ENCODE peak calls at places on chromosome 18, in ten cellular contexts. One of them, this sample, is unnamed.

GRCh38 chr18:76491436-76491800 is 3.6 kb downstream of the ZNF516 start:
- DNase-seq in GM12865: peak
- DNase-seq in breast epithelium: peak
- DNase-seq in fibroblast of pulmonary artery: peak
- DNase-seq in pancreas: peak
- DNase-seq in foreskin fibroblast: peak
- DNase-seq in cardiac fibroblast: peak
- DNase-seq in WERI-Rb-1: peak
- DNase-seq in tibial artery: peak
- DNase-seq in vagina: no peak
- DNase-seq in this sample: peak

GRCh38 chr18:55018602-55019001 is 59.3 kb upstream of the CCDC68 start:
- DNase-seq in tibial artery: no peak
- DNase-seq in cardiac fibroblast: peak
- DNase-seq in foreskin fibroblast: peak
- DNase-seq in breast epithelium: no peak
- DNase-seq in WERI-Rb-1: no peak
- DNase-seq in pancreas: no peak
- DNase-seq in GM12865: no peak
- DNase-seq in vagina: no peak
- DNase-seq in fibroblast of pulmonary artery: peak
- DNase-seq in this sample: peak

GRCh38 chr18:435940-436339 is 64.6 kb downstream of the COLEC12 start:
- DNase-seq in foreskin fibroblast: peak
- DNase-seq in breast epithelium: no peak
- DNase-seq in cardiac fibroblast: peak
- DNase-seq in fibroblast of pulmonary artery: no peak
- DNase-seq in vagina: no peak
- DNase-seq in tibial artery: no peak
- DNase-seq in pancreas: no peak
- DNase-seq in GM12865: no peak
- DNase-seq in WERI-Rb-1: no peak
- DNase-seq in this sample: peak

GRCh38 chr18:9055185-9055584 is 47.3 kb upstream of the NDUFV2 start:
- DNase-seq in WERI-Rb-1: no peak
- DNase-seq in fibroblast of pulmonary artery: peak
- DNase-seq in tibial artery: no peak
- DNase-seq in vagina: no peak
- DNase-seq in breast epithelium: no peak
- DNase-seq in cardiac fibroblast: peak
- DNase-seq in GM12865: peak
- DNase-seq in foreskin fibroblast: peak
- DNase-seq in pancreas: no peak
- DNase-seq in this sample: peak

GRCh38 chr18:79746730-79747129 is 51.0 kb upstream of the KCNG2 start:
- DNase-seq in WERI-Rb-1: peak
- DNase-seq in pancreas: no peak
- DNase-seq in vagina: no peak
- DNase-seq in tibial artery: no peak
- DNase-seq in cardiac fibroblast: no peak
- DNase-seq in GM12865: no peak
- DNase-seq in foreskin fibroblast: no peak
- DNase-seq in breast epithelium: no peak
- DNase-seq in fibroblast of pulmonary artery: no peak
- DNase-seq in this sample: no peak

GRCh38 chr18:76349067-76349715 is 145.9 kb downstream of the ZNF516 start:
- DNase-seq in tibial artery: peak
- DNase-seq in breast epithelium: no peak
- DNase-seq in cardiac fibroblast: peak
- DNase-seq in foreskin fibroblast: peak
- DNase-seq in vagina: peak
- DNase-seq in fibroblast of pulmonary artery: peak
- DNase-seq in pancreas: no peak
- DNase-seq in WERI-Rb-1: peak
- DNase-seq in GM12865: peak
- DNase-seq in this sample: peak

GRCh38 chr18:48419268-48420022 is 10.3 kb upstream of the ZBTB7C start:
- DNase-seq in WERI-Rb-1: peak
- DNase-seq in foreskin fibroblast: no peak
- DNase-seq in cardiac fibroblast: no peak
- DNase-seq in vagina: no peak
- DNase-seq in fibroblast of pulmonary artery: no peak
- DNase-seq in pancreas: no peak
- DNase-seq in breast epithelium: no peak
- DNase-seq in tibial artery: no peak
- DNase-seq in GM12865: no peak
- DNase-seq in this sample: no peak

GRCh38 chr18:23825496-23825895 is 136.2 kb downstream of the LAMA3 start:
- DNase-seq in foreskin fibroblast: peak
- DNase-seq in GM12865: no peak
- DNase-seq in fibroblast of pulmonary artery: peak
- DNase-seq in tibial artery: no peak
- DNase-seq in WERI-Rb-1: no peak
- DNase-seq in cardiac fibroblast: peak
- DNase-seq in vagina: no peak
- DNase-seq in breast epithelium: no peak
- DNase-seq in pancreas: no peak
- DNase-seq in this sample: peak

GRCh38 chr18:66792466-66792865 is 188.6 kb upstream of the CDH19 start:
- DNase-seq in pancreas: no peak
- DNase-seq in GM12865: no peak
- DNase-seq in tibial artery: no peak
- DNase-seq in fibroblast of pulmonary artery: peak
- DNase-seq in vagina: no peak
- DNase-seq in cardiac fibroblast: peak
- DNase-seq in WERI-Rb-1: peak
- DNase-seq in foreskin fibroblast: no peak
- DNase-seq in breast epithelium: no peak
- DNase-seq in this sample: no peak

GRCh38 chr18:79378416-79379250 is 17.1 kb upstream of the NFATC1 start:
- DNase-seq in tibial artery: peak
- DNase-seq in vagina: no peak
- DNase-seq in WERI-Rb-1: peak
- DNase-seq in cardiac fibroblast: peak
- DNase-seq in GM12865: peak
- DNase-seq in fibroblast of pulmonary artery: peak
- DNase-seq in foreskin fibroblast: peak
- DNase-seq in pancreas: peak
- DNase-seq in breast epithelium: peak
- DNase-seq in this sample: peak

GRCh38 chr18:49733321-49733720 is 80.0 kb downstream of the ACAA2 start:
- DNase-seq in breast epithelium: no peak
- DNase-seq in foreskin fibroblast: peak
- DNase-seq in WERI-Rb-1: no peak
- DNase-seq in vagina: no peak
- DNase-seq in GM12865: no peak
- DNase-seq in cardiac fibroblast: no peak
- DNase-seq in fibroblast of pulmonary artery: no peak
- DNase-seq in tibial artery: no peak
- DNase-seq in pancreas: no peak
- DNase-seq in this sample: peak

GRCh38 chr18:3027301-3027700 is 14.4 kb upstream of the LPIN2 start:
- DNase-seq in vagina: no peak
- DNase-seq in WERI-Rb-1: no peak
- DNase-seq in breast epithelium: no peak
- DNase-seq in fibroblast of pulmonary artery: no peak
- DNase-seq in foreskin fibroblast: no peak
- DNase-seq in GM12865: no peak
- DNase-seq in tibial artery: no peak
- DNase-seq in cardiac fibroblast: no peak
- DNase-seq in pancreas: no peak
- DNase-seq in this sample: no peak

GRCh38 chr18:59631583-59632181 is 65.5 kb downstream of the CCBE1 start:
- DNase-seq in foreskin fibroblast: peak
- DNase-seq in breast epithelium: no peak
- DNase-seq in cardiac fibroblast: peak
- DNase-seq in fibroblast of pulmonary artery: peak
- DNase-seq in vagina: no peak
- DNase-seq in pancreas: no peak
- DNase-seq in tibial artery: no peak
- DNase-seq in WERI-Rb-1: peak
- DNase-seq in GM12865: peak
- DNase-seq in this sample: peak
- TF ChIP-seq CTCF in foreskin fibroblast: peak
- TF ChIP-seq CTCF in breast epithelium: no peak
- TF ChIP-seq CTCF in cardiac fibroblast: peak
- TF ChIP-seq CTCF in fibroblast of pulmonary artery: peak
- TF ChIP-seq CTCF in vagina: peak
- TF ChIP-seq CTCF in pancreas: no peak
- TF ChIP-seq CTCF in tibial artery: peak
- TF ChIP-seq CTCF in WERI-Rb-1: peak
- TF ChIP-seq CTCF in GM12865: peak
- TF ChIP-seq CTCF in this sample: peak

DNA sequence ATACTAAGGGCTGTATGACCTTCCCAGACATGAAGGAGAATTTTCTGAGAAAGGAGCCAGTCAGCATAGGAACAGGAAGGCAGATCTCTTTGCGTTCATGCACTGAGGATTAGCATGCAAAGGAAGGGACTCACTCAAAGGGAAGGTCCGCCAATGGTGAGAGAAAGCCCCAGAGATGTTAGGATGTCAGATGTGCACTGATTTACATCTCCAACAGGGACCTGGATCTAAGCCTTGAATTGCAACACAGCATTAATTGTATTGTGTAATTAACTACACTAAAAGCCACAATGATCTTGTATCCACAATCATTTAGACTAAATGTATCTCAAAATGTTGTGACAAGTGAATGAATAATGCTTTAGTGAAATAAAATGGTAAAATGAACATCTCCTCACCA is 4.1 kb downstream of the SERPINB5 start:
- DNase-seq in GM12865: no peak
- DNase-seq in foreskin fibroblast: no peak
- DNase-seq in fibroblast of pulmonary artery: no peak
- DNase-seq in WERI-Rb-1: no peak
- DNase-seq in vagina: no peak
- DNase-seq in tibial artery: no peak
- DNase-seq in pancreas: no peak
- DNase-seq in breast epithelium: no peak
- DNase-seq in cardiac fibroblast: no peak
- DNase-seq in this sample: no peak
- H3K4me3 ChIP-seq in GM12865: no peak
- H3K4me3 ChIP-seq in foreskin fibroblast: no peak
- H3K4me3 ChIP-seq in fibroblast of pulmonary artery: no peak
- H3K4me3 ChIP-seq in WERI-Rb-1: no peak
- H3K4me3 ChIP-seq in vagina: no peak
- H3K4me3 ChIP-seq in tibial artery: no peak
- H3K4me3 ChIP-seq in pancreas: no peak
- H3K4me3 ChIP-seq in breast epithelium: no peak
- H3K4me3 ChIP-seq in cardiac fibroblast: no peak
- H3K4me3 ChIP-seq in this sample: no peak

GRCh38 chr18:69528439-69528838 is 127.8 kb downstream of the DOK6 start:
- DNase-seq in foreskin fibroblast: peak
- DNase-seq in tibial artery: no peak
- DNase-seq in pancreas: no peak
- DNase-seq in breast epithelium: no peak
- DNase-seq in WERI-Rb-1: no peak
- DNase-seq in GM12865: no peak
- DNase-seq in vagina: no peak
- DNase-seq in cardiac fibroblast: peak
- DNase-seq in fibroblast of pulmonary artery: peak
- DNase-seq in this sample: peak

GRCh38 chr18:69529151-69529550 is 128.5 kb downstream of the DOK6 start:
- DNase-seq in foreskin fibroblast: no peak
- DNase-seq in WERI-Rb-1: no peak
- DNase-seq in pancreas: no peak
- DNase-seq in vagina: no peak
- DNase-seq in GM12865: no peak
- DNase-seq in breast epithelium: no peak
- DNase-seq in cardiac fibroblast: no peak
- DNase-seq in tibial artery: no peak
- DNase-seq in fibroblast of pulmonary artery: no peak
- DNase-seq in this sample: no peak

DNA sequence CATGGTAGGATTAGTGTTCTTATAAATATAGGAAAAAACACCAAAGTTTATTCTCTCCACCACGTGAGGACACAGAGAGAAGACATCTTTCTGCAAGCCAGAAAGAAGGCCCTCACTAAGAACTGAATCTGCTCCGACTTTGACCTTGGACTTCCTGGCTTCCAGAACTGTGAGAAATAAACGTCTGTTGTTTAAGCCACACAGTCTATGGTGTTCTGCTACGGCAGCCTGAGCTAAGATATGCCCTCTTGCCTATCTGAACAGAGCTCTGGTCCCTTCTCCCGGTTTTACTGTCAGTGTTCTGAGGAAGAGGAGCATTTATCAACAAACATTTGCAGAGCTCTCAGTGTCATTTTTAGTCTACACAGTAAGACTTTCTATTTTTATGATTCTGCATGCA is 131.3 kb downstream of the DOK6 start:
- DNase-seq in fibroblast of pulmonary artery: no peak
- DNase-seq in vagina: no peak
- DNase-seq in pancreas: no peak
- DNase-seq in tibial artery: no peak
- DNase-seq in breast epithelium: no peak
- DNase-seq in foreskin fibroblast: no peak
- DNase-seq in cardiac fibroblast: no peak
- DNase-seq in GM12865: no peak
- DNase-seq in WERI-Rb-1: no peak
- DNase-seq in this sample: no peak
- TF ChIP-seq CTCF in fibroblast of pulmonary artery: no peak
- TF ChIP-seq CTCF in vagina: no peak
- TF ChIP-seq CTCF in pancreas: no peak
- TF ChIP-seq CTCF in tibial artery: no peak
- TF ChIP-seq CTCF in breast epithelium: no peak
- TF ChIP-seq CTCF in foreskin fibroblast: no peak
- TF ChIP-seq CTCF in cardiac fibroblast: no peak
- TF ChIP-seq CTCF in GM12865: no peak
- TF ChIP-seq CTCF in WERI-Rb-1: no peak
- TF ChIP-seq CTCF in this sample: no peak

GRCh38 chr18:74013955-74014354 is 133.7 kb downstream of the FBXO15 start:
- DNase-seq in cardiac fibroblast: peak
- DNase-seq in foreskin fibroblast: peak
- DNase-seq in pancreas: no peak
- DNase-seq in fibroblast of pulmonary artery: peak
- DNase-seq in breast epithelium: no peak
- DNase-seq in tibial artery: no peak
- DNase-seq in GM12865: peak
- DNase-seq in vagina: no peak
- DNase-seq in WERI-Rb-1: no peak
- DNase-seq in this sample: peak

DNA sequence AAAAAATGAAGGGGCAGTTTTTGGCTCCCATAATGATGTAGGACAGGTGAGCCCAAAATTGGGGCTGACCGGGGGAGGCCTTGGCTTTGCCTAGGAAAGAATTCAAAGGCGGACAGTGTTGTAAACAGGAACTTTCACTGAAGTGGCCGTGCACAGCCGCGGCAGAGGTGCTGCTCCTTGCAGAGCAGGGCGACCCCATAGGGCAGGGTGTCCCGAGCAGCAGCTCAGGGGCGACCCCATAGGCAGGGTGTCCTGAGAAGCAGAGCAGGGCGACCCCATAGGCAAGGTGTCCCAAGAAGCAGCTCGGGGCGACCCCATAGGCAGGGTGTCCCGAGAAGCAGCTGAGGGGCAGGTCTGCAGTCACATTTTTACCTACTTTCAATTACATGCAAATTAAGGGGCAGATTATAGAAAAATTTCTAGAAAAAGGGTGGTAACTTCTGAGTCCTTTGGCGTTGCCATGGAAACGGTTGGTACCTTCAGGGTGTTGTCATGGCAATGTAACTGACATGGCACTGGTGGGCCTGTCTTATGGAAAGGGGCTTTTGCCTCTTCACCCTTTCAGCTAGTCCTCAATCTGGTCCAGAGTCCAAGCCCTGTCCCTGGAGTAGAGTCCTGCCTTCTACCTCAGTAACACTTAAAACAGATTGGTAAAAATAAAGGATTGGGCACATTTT is 134.5 kb downstream of the FBXO15 start:
- DNase-seq in cardiac fibroblast: peak
- DNase-seq in foreskin fibroblast: peak
- DNase-seq in WERI-Rb-1: no peak
- DNase-seq in GM12865: no peak
- DNase-seq in breast epithelium: no peak
- DNase-seq in tibial artery: no peak
- DNase-seq in fibroblast of pulmonary artery: no peak
- DNase-seq in pancreas: no peak
- DNase-seq in vagina: no peak
- DNase-seq in this sample: peak
- H3K4me3 ChIP-seq in cardiac fibroblast: no peak
- H3K4me3 ChIP-seq in foreskin fibroblast: no peak
- H3K4me3 ChIP-seq in WERI-Rb-1: no peak
- H3K4me3 ChIP-seq in GM12865: no peak
- H3K4me3 ChIP-seq in breast epithelium: no peak
- H3K4me3 ChIP-seq in tibial artery: no peak
- H3K4me3 ChIP-seq in fibroblast of pulmonary artery: no peak
- H3K4me3 ChIP-seq in pancreas: no peak
- H3K4me3 ChIP-seq in vagina: no peak
- H3K4me3 ChIP-seq in this sample: no peak

This sample was measured in astrocyte of the spinal cord.